ENCODE peak calls at places on chromosomes 16 and 17, in six cellular contexts. Z, M, N, Q, H and E are unnamed samples.

GRCh38 chr17:71460943-71461342 is 659.9 kb upstream of the SOX9 start:
- DNase-seq in Z (no peak), Q (no peak), N (peak), H (no peak), M (no peak), E (no peak)

GRCh38 chr17:64077409-64077808 is 52.5 kb downstream of the ERN1 start:
- DNase-seq in Z (no peak), N (no peak), Q (no peak), H (no peak), M (no peak), E (no peak)

GRCh38 chr17:64506201-64506575 is at the start of gene DDX5:
- DNase-seq in Z (peak), M (peak), N (peak), Q (peak), H (peak), E (peak)

GRCh38 chr17:81403040-81403467 is 7.8 kb downstream of the BAHCC1 start:
- DNase-seq in Z (no peak), Q (no peak), N (no peak), H (no peak), M (no peak), E (no peak)

GRCh38 chr16:4392382-4393242 is 21.0 kb downstream of the VASN start:
- DNase-seq in Z (no peak), M (peak), Q (no peak), H (no peak), N (no peak), E (no peak)

GRCh38 chr16:27650073-27650701 is 100.2 kb downstream of the KATNIP start:
- DNase-seq in H (no peak), M (no peak), N (no peak), Z (no peak), Q (no peak), E (no peak)

GRCh38 chr17:79179334-79179733 is 104.7 kb downstream of the ENGASE start:
- DNase-seq in H (no peak), Q (no peak), M (no peak), N (peak), Z (no peak), E (no peak)

GRCh38 chr16:4661661-4662060 is 31.7 kb upstream of the NUDT16L1 start:
- DNase-seq in Z (no peak), N (peak), M (no peak), Q (no peak), H (no peak), E (no peak)

GRCh38 chr17:70775667-70776066 is 606.3 kb downstream of the KCNJ2 start:
- DNase-seq in H (no peak), N (peak), Q (no peak), Z (no peak), M (no peak), E (no peak)

GRCh38 chr16:68488559-68488958 is 40.3 kb upstream of the SMPD3 start:
- DNase-seq in Q (no peak), N (peak), Z (no peak), M (no peak), H (no peak), E (no peak)

GRCh38 chr17:70137451-70138230 is 31.7 kb upstream of the KCNJ2 start:
- DNase-seq in N (no peak), Q (peak), H (no peak), Z (no peak), M (peak), E (peak)